ENCODE peak calls at places on chromosomes 3 and 15, in four cellular contexts. One of them, this sample, is unnamed.

GRCh38 chr3:127678611-127679533 is 6.1 kb downstream of the ABTB1 start:
- DNase-seq in CD8-positive, alpha-beta T cell: no peak
- DNase-seq in kidney epithelial cell: no peak
- DNase-seq in SK-N-SH: no peak
- DNase-seq in this sample: no peak

GRCh38 chr15:59372352-59373211 is at the start of gene MYO1E:
- DNase-seq in kidney epithelial cell: peak; percentile 93
- DNase-seq in SK-N-SH: peak; percentile 93
- DNase-seq in CD8-positive, alpha-beta T cell: peak; percentile 16
- DNase-seq in this sample: peak; percentile 95

GRCh38 chr3:23671901-23672589 is 133.7 kb upstream of the UBE2E1 start:
- DNase-seq in CD8-positive, alpha-beta T cell: no peak
- DNase-seq in kidney epithelial cell: no peak
- DNase-seq in SK-N-SH: no peak
- DNase-seq in this sample: no peak

GRCh38 chr15:25787855-25788521 is 75.1 kb downstream of the ATP10A start:
- DNase-seq in CD8-positive, alpha-beta T cell: no peak
- DNase-seq in SK-N-SH: no peak
- DNase-seq in kidney epithelial cell: no peak
- DNase-seq in this sample: no peak

GRCh38 chr3:130263708-130264107 is 81.8 kb upstream of the COL6A5 start:
- DNase-seq in CD8-positive, alpha-beta T cell: no peak
- DNase-seq in kidney epithelial cell: no peak
- DNase-seq in SK-N-SH: no peak
- DNase-seq in this sample: no peak

GRCh38 chr3:98994128-98994762 is 92.8 kb upstream of the DCBLD2 start:
- DNase-seq in SK-N-SH: peak; percentile 24
- DNase-seq in kidney epithelial cell: no peak
- DNase-seq in CD8-positive, alpha-beta T cell: no peak
- DNase-seq in this sample: peak; percentile 71

GRCh38 chr15:58390118-58390517 is 41.7 kb upstream of the LIPC start:
- DNase-seq in CD8-positive, alpha-beta T cell: no peak
- DNase-seq in SK-N-SH: no peak
- DNase-seq in kidney epithelial cell: no peak
- DNase-seq in this sample: no peak

GRCh38 chr3:162666835-162667234 is 1170.2 kb downstream of the OTOL1 start:
- DNase-seq in SK-N-SH: no peak
- DNase-seq in CD8-positive, alpha-beta T cell: no peak
- DNase-seq in kidney epithelial cell: no peak
- DNase-seq in this sample: no peak

GRCh38 chr3:102671005-102671404 is 236.2 kb downstream of the ZPLD1 start:
- DNase-seq in CD8-positive, alpha-beta T cell: no peak
- DNase-seq in kidney epithelial cell: no peak
- DNase-seq in SK-N-SH: no peak
- DNase-seq in this sample: no peak

GRCh38 chr15:83053151-83053550 is 13.9 kb downstream of the BTBD1 start:
- DNase-seq in CD8-positive, alpha-beta T cell: no peak
- DNase-seq in kidney epithelial cell: peak; percentile 85
- DNase-seq in SK-N-SH: no peak
- DNase-seq in this sample: peak; percentile 36
- H3K36me3 ChIP-seq in CD8-positive, alpha-beta T cell: peaks cover 26% of the 10 kb centered on the region
- H3K36me3 ChIP-seq in kidney epithelial cell: no peaks in the 10 kb centered on the region
- H3K36me3 ChIP-seq in SK-N-SH: peaks cover 39% of the 10 kb centered on the region
- H3K36me3 ChIP-seq in this sample: peaks cover 36% of the 10 kb centered on the region

GRCh38 chr15:51760805-51761204 is 9.4 kb downstream of the TMOD2 start:
- DNase-seq in CD8-positive, alpha-beta T cell: no peak
- DNase-seq in kidney epithelial cell: no peak
- DNase-seq in SK-N-SH: no peak
- DNase-seq in this sample: no peak
- TF ChIP-seq CTCF in CD8-positive, alpha-beta T cell: no peak
- TF ChIP-seq CTCF in kidney epithelial cell: no peak
- TF ChIP-seq CTCF in SK-N-SH: no peak
- TF ChIP-seq CTCF in this sample: no peak

GRCh38 chr3:17747184-17747889 is 4.9 kb upstream of the TBC1D5 start:
- DNase-seq in SK-N-SH: no peak
- DNase-seq in CD8-positive, alpha-beta T cell: no peak
- DNase-seq in kidney epithelial cell: no peak
- DNase-seq in this sample: no peak
- H3K4me3 ChIP-seq in SK-N-SH: no peak overlapping the region
- H3K4me3 ChIP-seq in CD8-positive, alpha-beta T cell: no peak overlapping the region
- H3K4me3 ChIP-seq in kidney epithelial cell: no peak overlapping the region
- H3K4me3 ChIP-seq in this sample: no peak overlapping the region

GRCh38 chr3:124999897-125000296 is 55.9 kb downstream of the HEG1 start:
- DNase-seq in SK-N-SH: no peak
- DNase-seq in kidney epithelial cell: no peak
- DNase-seq in CD8-positive, alpha-beta T cell: no peak
- DNase-seq in this sample: no peak
- H3K36me3 ChIP-seq in SK-N-SH: peaks cover 62% of the 10 kb centered on the region
- H3K36me3 ChIP-seq in kidney epithelial cell: peaks cover 3% of the 10 kb centered on the region
- H3K36me3 ChIP-seq in CD8-positive, alpha-beta T cell: peaks cover 34% of the 10 kb centered on the region
- H3K36me3 ChIP-seq in this sample: peaks cover 34% of the 10 kb centered on the region

DNA sequence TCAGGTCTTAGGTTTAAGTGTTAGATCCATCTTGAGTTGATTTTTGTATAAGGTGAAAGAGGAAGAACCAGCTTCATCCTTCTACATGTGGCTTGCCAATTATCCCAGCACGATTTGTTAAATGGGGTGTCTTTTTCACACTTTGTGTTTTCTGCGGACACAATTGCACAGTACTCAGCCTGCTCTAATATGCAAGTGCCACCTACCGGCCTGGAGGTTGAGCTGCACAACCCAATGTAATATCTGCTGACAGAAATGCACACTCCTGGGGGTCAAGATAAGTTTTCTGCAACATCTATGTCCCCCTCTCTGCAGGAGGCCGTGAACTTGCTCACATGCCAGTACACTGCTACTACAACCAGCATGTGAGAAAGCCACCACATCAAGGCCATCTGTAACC is 791.9 kb upstream of the ROBO1 start:
- DNase-seq in kidney epithelial cell: no peak
- DNase-seq in SK-N-SH: no peak
- DNase-seq in CD8-positive, alpha-beta T cell: no peak
- DNase-seq in this sample: peak; percentile 16
- TF ChIP-seq CTCF in kidney epithelial cell: no peak
- TF ChIP-seq CTCF in SK-N-SH: peak; percentile 42
- TF ChIP-seq CTCF in CD8-positive, alpha-beta T cell: no peak
- TF ChIP-seq CTCF in this sample: peak; percentile 40

GRCh38 chr15:88257311-88257901 is 867 bp upstream of the NTRK3 start:
- DNase-seq in kidney epithelial cell: no peak
- DNase-seq in CD8-positive, alpha-beta T cell: no peak
- DNase-seq in SK-N-SH: peak; percentile 55
- DNase-seq in this sample: no peak
- H3K4me3 ChIP-seq in kidney epithelial cell: peak overlapping the region; percentile 5
- H3K4me3 ChIP-seq in CD8-positive, alpha-beta T cell: no peak overlapping the region
- H3K4me3 ChIP-seq in SK-N-SH: peak overlapping the region; percentile 33
- H3K4me3 ChIP-seq in this sample: peak overlapping the region; percentile 21

GRCh38 chr15:83144771-83145170 is 37.3 kb downstream of the TM6SF1 start:
- DNase-seq in kidney epithelial cell: no peak
- DNase-seq in SK-N-SH: no peak
- DNase-seq in CD8-positive, alpha-beta T cell: no peak
- DNase-seq in this sample: no peak
- H3K36me3 ChIP-seq in kidney epithelial cell: no peaks in the 10 kb centered on the region
- H3K36me3 ChIP-seq in SK-N-SH: peaks cover 46% of the 10 kb centered on the region
- H3K36me3 ChIP-seq in CD8-positive, alpha-beta T cell: no peaks in the 10 kb centered on the region
- H3K36me3 ChIP-seq in this sample: peaks cover 4% of the 10 kb centered on the region

This sample was measured in A673.